ENCODE peak calls at places on chromosomes 7 and 10, in six cellular contexts. R is mesenchymal stem cell, E is H1, B is H9, K is IMR-90, N is mesendoderm. Z is an unnamed sample.

GRCh38 chr7:92874567-92874966 is 38.2 kb upstream of the CDK6 start:
- DNase-seq in N (no peak), K (peak; percentile 34), B (no peak), R (peak; percentile 57), E (no peak), Z (no peak)

GRCh38 chr10:75019360-75019759 is 92.1 kb upstream of the SAMD8 start:
- DNase-seq in E (no peak), B (no peak), R (peak; percentile 20), K (peak; percentile 41), N (peak; percentile 36), Z (no peak)

GRCh38 chr10:18483787-18484186 is 167.6 kb downstream of the NSUN6 start:
- DNase-seq in B (no peak), N (no peak), K (no peak), R (no peak), E (no peak), Z (no peak)

GRCh38 chr7:13198036-13198435 is 510.6 kb downstream of the ARL4A start:
- DNase-seq in R (no peak), B (no peak), K (no peak), E (no peak), N (no peak), Z (no peak)

GRCh38 chr7:157516311-157516710 is 179.5 kb downstream of the DNAJB6 start:
- DNase-seq in K (no peak), N (no peak), R (no peak), E (no peak), B (no peak), Z (no peak)

GRCh38 chr7:157271991-157272324 is 64.8 kb upstream of the DNAJB6 start:
- DNase-seq in E (no peak), N (no peak), B (no peak), K (peak; percentile 99), R (peak; percentile 98), Z (no peak)

GRCh38 chr7:158975526-158976467 is 119.4 kb downstream of the DYNC2I1 start:
- DNase-seq in B (peak; percentile 78), K (no peak), N (peak; percentile 30), R (peak; percentile 7), E (no peak), Z (no peak)

GRCh38 chr7:34928052-34928451 is 109.2 kb downstream of the DPY19L1 start:
- DNase-seq in K (no peak), B (peak; percentile 83), R (no peak), E (peak; percentile 93), N (peak; percentile 81), Z (peak; percentile 51)

GRCh38 chr7:135204271-135204872 is 7.0 kb downstream of the WDR91 start:
- DNase-seq in E (no peak), N (no peak), K (peak; percentile 93), R (peak; percentile 11), B (no peak), Z (no peak)

GRCh38 chr10:58348571-58349033 is 13.8 kb downstream of the UBE2D1 start:
- DNase-seq in B (no peak), R (no peak), E (no peak), K (no peak), N (peak; percentile 4), Z (peak; percentile 9)

GRCh38 chr7:142508251-142508650 is 241.0 kb upstream of the PRSS1 start:
- DNase-seq in K (no peak), B (no peak), N (no peak), R (no peak), E (no peak), Z (no peak)

GRCh38 chr7:50738932-50739331 is 43.8 kb downstream of the GRB10 start:
- DNase-seq in B (no peak), N (no peak), R (no peak), E (no peak), K (no peak), Z (no peak)

GRCh38 chr7:100897111-100897608 is 1.5 kb upstream of the ACHE start:
- DNase-seq in N (peak; percentile 49), E (peak; percentile 78), K (no peak), R (no peak), B (peak; percentile 64), Z (no peak)
- H2BK15ac ChIP-seq in N (no peak overlapping the region), E (no peak overlapping the region), K (no peak overlapping the region), R (no peak overlapping the region), B (no peak overlapping the region), Z (no peak overlapping the region)

GRCh38 chr7:33888206-33888605 is 17.1 kb upstream of the BMPER start:
- DNase-seq in E (no peak), R (peak; percentile 62), B (peak; percentile 78), K (no peak), N (peak; percentile 99), Z (no peak)
- H2BK15ac ChIP-seq in E (no peak overlapping the region), R (no peak overlapping the region), B (no peak overlapping the region), K (no peak overlapping the region), N (no peak overlapping the region), Z (no peak overlapping the region)

GRCh38 chr7:20133803-20134202 is 83.4 kb downstream of the MACC1 start:
- DNase-seq in K (no peak), B (no peak), R (no peak), E (no peak), N (no peak), Z (no peak)
- H2BK15ac ChIP-seq in K (no peak overlapping the region), B (no peak overlapping the region), R (no peak overlapping the region), E (no peak overlapping the region), N (no peak overlapping the region), Z (no peak overlapping the region)

GRCh38 chr7:64628192-64628591 is 37.7 kb upstream of the ZNF107 start:
- DNase-seq in K (no peak), N (no peak), E (no peak), R (no peak), B (no peak), Z (no peak)

GRCh38 chr7:64626557-64626956 is 39.4 kb upstream of the ZNF107 start:
- DNase-seq in K (no peak), E (no peak), R (no peak), N (no peak), B (no peak), Z (no peak)

GRCh38 chr7:64628721-64629120 is 37.2 kb upstream of the ZNF107 start:
- DNase-seq in E (no peak), B (no peak), R (no peak), K (no peak), N (no peak), Z (no peak)

GRCh38 chr7:64625114-64626082 is 40.5 kb upstream of the ZNF107 start:
- DNase-seq in E (no peak), R (no peak), N (peak; percentile 21), K (no peak), B (no peak), Z (no peak)

GRCh38 chr7:64626083-64626469 is 39.9 kb upstream of the ZNF107 start:
- DNase-seq in R (no peak), B (no peak), E (no peak), N (no peak), K (no peak), Z (no peak)
- H2BK15ac ChIP-seq in R (no peak overlapping the region), B (no peak overlapping the region), E (no peak overlapping the region), N (no peak overlapping the region), K (no peak overlapping the region), Z (no peak overlapping the region)

GRCh38 chr10:70763567-70763966 is 21.6 kb downstream of the TBATA start:
- DNase-seq in R (no peak), N (no peak), K (no peak), B (no peak), E (no peak), Z (no peak)
- H2BK15ac ChIP-seq in R (no peak overlapping the region), N (no peak overlapping the region), K (no peak overlapping the region), B (no peak overlapping the region), E (no peak overlapping the region), Z (no peak overlapping the region)

DNA sequence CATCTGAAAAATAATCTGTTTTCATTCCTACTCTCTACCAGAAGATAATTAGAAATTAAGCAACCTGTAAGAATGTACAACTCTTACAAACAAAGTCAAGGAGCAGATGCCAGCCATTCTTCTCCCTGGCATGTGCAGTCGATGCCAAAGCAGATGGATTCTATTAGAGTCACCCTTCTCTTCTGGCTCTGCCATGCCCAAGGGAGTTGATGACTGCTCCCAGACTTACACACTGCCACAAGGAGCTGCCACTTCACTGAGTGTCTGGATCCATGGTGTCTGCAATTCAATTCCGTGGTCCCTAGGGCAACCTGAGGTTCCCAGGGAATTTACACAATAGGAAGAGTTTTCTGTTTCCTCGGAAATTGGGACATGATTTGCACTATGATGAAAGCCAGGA is 89.1 kb upstream of the IFRD1 start:
- DNase-seq in E (no peak), K (no peak), N (no peak), B (no peak), R (no peak), Z (no peak)
- H2BK15ac ChIP-seq in E (no peak overlapping the region), K (no peak overlapping the region), N (no peak overlapping the region), B (no peak overlapping the region), R (no peak overlapping the region), Z (no peak overlapping the region)

DNA sequence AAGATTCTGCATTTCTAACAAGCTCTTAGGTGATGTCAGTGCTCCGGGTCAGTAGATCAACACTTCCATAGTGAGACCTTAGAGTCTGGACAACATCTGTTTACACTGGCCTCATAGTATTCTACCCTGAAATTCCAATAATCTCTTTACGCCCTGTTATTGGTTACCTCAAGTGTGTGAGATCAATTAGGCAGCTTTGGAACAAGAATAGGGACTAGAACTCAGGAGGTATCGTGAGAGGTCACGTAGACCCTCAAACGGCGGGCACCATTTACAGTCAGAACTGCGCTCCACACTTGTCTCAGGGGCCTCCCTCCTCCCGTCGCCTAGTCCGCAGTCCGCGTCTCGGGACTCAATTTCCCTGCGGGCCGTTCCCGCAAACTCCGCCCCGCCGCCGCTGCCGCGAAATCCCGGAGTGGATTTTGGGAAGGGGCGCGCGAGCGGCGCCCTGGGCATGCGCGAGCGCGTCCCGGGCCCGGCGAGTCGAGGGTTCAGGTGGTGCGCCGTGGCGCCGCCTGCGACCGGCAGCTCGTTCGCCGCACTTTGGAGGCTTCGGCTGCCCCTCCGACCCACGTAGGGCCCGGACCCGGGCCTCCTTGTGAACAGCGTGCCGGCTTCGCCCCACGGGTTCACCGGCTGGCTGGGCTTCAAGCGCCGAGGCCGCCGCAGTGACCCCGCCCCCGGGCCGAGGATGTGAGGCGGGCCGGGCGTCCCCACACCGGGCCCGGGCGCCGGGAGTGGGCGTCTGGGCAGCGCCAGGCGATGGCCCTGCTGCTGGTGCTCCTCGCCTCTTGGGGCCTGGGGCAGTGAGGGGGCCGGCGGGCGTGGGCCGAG is at the start of gene PLEKHA8:
- DNase-seq in N (peak; percentile 95), E (peak; percentile 98), B (peak; percentile 93), R (peak; percentile 88), K (peak; percentile 79), Z (peak; percentile 90)
- H2BK15ac ChIP-seq in N (no peak within 1 kb of the TSS), E (no peak within 1 kb of the TSS), B (no peak within 1 kb of the TSS), R (peak within 1 kb of the TSS; percentile 91), K (peak within 1 kb of the TSS; percentile 93), Z (peak within 1 kb of the TSS; percentile 72)

DNA sequence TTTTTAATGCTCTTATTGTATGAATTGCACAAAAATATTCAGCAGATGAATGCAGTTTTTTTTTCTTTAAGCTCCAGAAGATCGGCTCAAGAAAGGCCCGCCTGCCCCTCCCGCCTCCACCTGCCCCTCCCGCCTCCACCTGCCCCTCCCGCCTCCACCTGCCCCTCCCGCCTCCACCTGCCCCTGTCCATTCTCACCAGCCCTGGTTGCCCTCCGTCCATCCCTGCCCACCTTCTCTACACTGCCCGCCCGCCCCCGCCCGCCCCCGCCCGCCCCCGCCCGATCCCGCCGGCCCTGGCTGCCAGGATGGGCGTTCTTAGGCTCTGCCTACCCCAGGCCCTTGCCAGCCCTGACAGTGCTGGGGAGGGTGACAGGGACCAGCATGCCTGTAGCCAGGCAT is 67.4 kb downstream of the GLRX3 start:
- DNase-seq in R (no peak), B (no peak), E (no peak), N (no peak), K (no peak), Z (no peak)
- H2BK15ac ChIP-seq in R (no peak overlapping the region), B (no peak overlapping the region), E (no peak overlapping the region), N (no peak overlapping the region), K (no peak overlapping the region), Z (no peak overlapping the region)